ENCODE peak calls at places on chromosomes 2 and 18, in four cellular contexts. Z is neuronal stem cell, C is mesendoderm, K is HepG2. N is an unnamed sample.

GRCh38 chr2:117087565-117088291 is 726.8 kb upstream of the DDX18 start:
- DNase-seq in Z (peak; percentile 32), C (peak; percentile 64), K (no peak), N (peak; percentile 73)

GRCh38 chr2:128734521-128735295 is 416.0 kb upstream of the HS6ST1 start:
- DNase-seq in Z (no peak), C (peak; percentile 59), K (no peak), N (peak; percentile 75)

GRCh38 chr18:80196528-80197320 is 50.6 kb downstream of the PARD6G start:
- DNase-seq in Z (peak; percentile 32), C (peak; percentile 82), K (no peak), N (peak; percentile 67)

GRCh38 chr2:168336786-168337388 is 89.5 kb upstream of the STK39 start:
- DNase-seq in Z (no peak), C (peak; percentile 93), K (peak; percentile 69), N (peak; percentile 88)

GRCh38 chr2:241545113-241545512 is 13.4 kb upstream of the BOK start:
- DNase-seq in Z (no peak), C (no peak), K (no peak), N (peak; percentile 32)

GRCh38 chr2:70522627-70523026 is 31.0 kb downstream of the TGFA start:
- DNase-seq in Z (no peak), C (no peak), K (no peak), N (no peak)

GRCh38 chr18:49878567-49878966 is 65.2 kb upstream of the ACAA2 start:
- DNase-seq in Z (no peak), C (no peak), K (no peak), N (no peak)

GRCh38 chr2:199441759-199442158 is 16.0 kb downstream of the SATB2 start:
- DNase-seq in Z (no peak), C (no peak), K (no peak), N (peak; percentile 38)

GRCh38 chr2:73970850-73971471 is 13.7 kb upstream of the TET3 start:
- DNase-seq in Z (no peak), C (peak; percentile 18), K (peak; percentile 29), N (peak; percentile 62)

GRCh38 chr2:20050104-20050711 is 1.2 kb downstream of the LAPTM4A start:
- DNase-seq in Z (no peak), C (no peak), K (peak; percentile 18), N (no peak)

GRCh38 chr2:27811768-27812167 is 40.2 kb downstream of the MRPL33 start:
- DNase-seq in Z (no peak), C (no peak), K (no peak), N (no peak)

GRCh38 chr2:185187421-185187820 is 551.2 kb upstream of the FSIP2 start:
- DNase-seq in Z (no peak), C (no peak), K (no peak), N (no peak)

GRCh38 chr2:28956890-28957289 is 24.2 kb upstream of the TOGARAM2 start:
- DNase-seq in Z (no peak), C (peak; percentile 57), K (no peak), N (peak; percentile 71)

GRCh38 chr18:50310080-50310479 is 22.6 kb upstream of the CXXC1 start:
- DNase-seq in Z (no peak), C (no peak), K (no peak), N (no peak)

GRCh38 chr2:20643060-20643459 is 7.8 kb downstream of the HS1BP3 start:
- DNase-seq in Z (no peak), C (no peak), K (no peak), N (no peak)

GRCh38 chr18:56284319-56284718 is 354.1 kb downstream of the TXNL1 start:
- DNase-seq in Z (no peak), C (no peak), K (no peak), N (no peak)

GRCh38 chr2:119011162-119011909 is 69.3 kb downstream of the MARCO start:
- DNase-seq in Z (peak; percentile 59), C (peak; percentile 63), K (peak; percentile 33), N (peak; percentile 90)

GRCh38 chr2:196176142-196176738 is 4.9 kb upstream of the STK17B start:
- DNase-seq in Z (no peak), C (no peak), K (no peak), N (no peak)

GRCh38 chr18:77062518-77063003 is 70.0 kb downstream of the MBP start:
- DNase-seq in Z (no peak), C (peak; percentile 77), K (no peak), N (no peak)

GRCh38 chr2:27583390-27583915 is 611 bp downstream of the ZNF512 start:
- DNase-seq in Z (no peak), C (no peak), K (no peak), N (no peak)

GRCh38 chr18:74289946-74290478 is 1.8 kb downstream of the CYB5A start:
- DNase-seq in Z (no peak), C (no peak), K (no peak), N (no peak)

DNA sequence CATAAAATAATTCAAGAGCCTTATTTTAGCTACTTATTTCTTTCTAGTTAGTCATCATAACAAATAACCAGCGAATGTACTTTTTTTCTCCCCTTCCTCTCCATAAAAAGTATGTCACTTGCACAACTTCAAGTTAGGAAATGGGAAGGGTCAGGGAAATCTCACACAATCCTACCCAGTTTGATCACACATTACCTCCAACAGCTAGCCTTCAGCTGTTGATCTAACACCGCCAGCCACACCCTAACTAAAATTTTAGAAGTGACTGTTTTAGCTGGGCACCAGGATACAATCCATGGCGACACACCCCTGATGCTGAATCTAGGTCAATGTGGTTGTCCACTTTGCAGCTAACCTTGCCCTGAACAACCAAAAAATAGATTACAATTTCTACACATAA is 7.4 kb upstream of the COL3A1 start:
- DNase-seq in Z (no peak), C (no peak), K (no peak), N (no peak)
- H3K9ac ChIP-seq in Z (no peak overlapping the region), C (no peak overlapping the region), K (no peak overlapping the region), N (no peak overlapping the region)

GRCh38 chr2:866009-866680 is 84.5 kb upstream of the SNTG2 start:
- DNase-seq in Z (no peak), C (peak; percentile 62), K (no peak), N (peak; percentile 78)
- H3K9ac ChIP-seq in Z (no peak overlapping the region), C (no peak overlapping the region), K (no peak overlapping the region), N (no peak overlapping the region)

DNA sequence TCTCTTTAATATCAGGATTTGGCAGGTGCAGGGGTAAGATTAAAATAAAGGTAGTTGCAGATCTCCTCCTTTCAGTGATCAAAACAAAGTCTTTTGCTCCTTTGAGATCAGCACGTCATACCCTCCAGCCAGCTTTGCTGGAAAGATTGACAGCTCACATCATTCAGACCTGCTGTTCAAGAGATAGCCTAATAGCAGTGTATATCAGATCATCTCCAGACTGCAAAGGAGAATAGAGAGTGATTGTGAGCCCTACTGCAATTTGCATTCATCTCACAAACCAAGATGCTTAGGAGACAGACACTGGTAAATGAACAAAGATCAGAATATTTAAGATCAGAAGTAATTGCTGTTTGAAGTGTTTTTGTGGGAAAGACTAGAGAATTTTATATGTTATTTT is 135.8 kb upstream of the DSEL start:
- DNase-seq in Z (no peak), C (no peak), K (no peak), N (no peak)
- H3K9ac ChIP-seq in Z (no peak overlapping the region), C (no peak overlapping the region), K (no peak overlapping the region), N (no peak overlapping the region)

GRCh38 chr2:132795220-132795619 is 125.2 kb upstream of the LYPD1 start:
- DNase-seq in Z (no peak), C (no peak), K (no peak), N (no peak)

GRCh38 chr2:132793532-132793931 is 123.5 kb upstream of the LYPD1 start:
- DNase-seq in Z (no peak), C (no peak), K (no peak), N (no peak)

GRCh38 chr2:132798334-132798733 is 128.3 kb upstream of the LYPD1 start:
- DNase-seq in Z (no peak), C (no peak), K (no peak), N (no peak)

DNA sequence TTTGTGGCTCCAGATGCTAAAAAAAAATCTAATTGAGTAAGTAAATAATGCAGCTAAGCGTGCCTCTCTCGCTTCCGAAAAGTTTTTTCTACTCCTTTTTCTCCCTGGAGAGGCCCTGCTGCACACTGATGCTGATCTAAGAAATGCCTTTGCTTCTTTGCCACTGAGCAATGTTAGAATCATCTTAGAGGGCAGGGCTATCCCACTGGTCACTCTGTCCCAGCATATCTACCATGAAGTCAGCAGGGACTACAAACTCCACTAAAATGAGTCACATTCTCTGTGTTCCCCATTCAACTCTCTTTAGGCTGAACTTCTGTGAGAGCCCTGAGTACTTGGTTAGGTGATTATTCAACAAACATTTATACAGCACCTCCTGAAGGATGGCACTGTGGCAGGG is 127.5 kb upstream of the LYPD1 start:
- DNase-seq in Z (no peak), C (no peak), K (no peak), N (no peak)
- H3K9ac ChIP-seq in Z (no peak overlapping the region), C (no peak overlapping the region), K (no peak overlapping the region), N (no peak overlapping the region)

DNA sequence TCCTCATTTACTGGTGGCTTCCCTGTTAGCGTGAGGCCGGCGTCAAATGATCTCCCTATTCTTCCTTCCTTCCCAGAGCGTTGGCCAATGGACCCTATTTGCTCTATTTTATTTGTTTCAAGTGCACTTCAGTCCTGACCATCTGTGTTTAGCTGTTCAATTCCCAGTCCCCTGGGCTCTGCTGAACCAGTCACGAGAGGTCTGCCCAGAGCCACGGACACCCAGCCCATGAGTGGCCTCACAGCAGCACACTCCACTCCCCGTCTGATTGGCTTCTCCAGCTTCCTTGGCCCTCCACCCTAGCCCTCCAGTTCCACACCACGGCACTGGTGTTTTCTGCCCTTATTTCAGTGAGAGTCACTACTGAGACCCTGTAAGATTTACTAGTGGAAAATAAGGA is 86.8 kb downstream of the COL6A3 start:
- DNase-seq in Z (no peak), C (no peak), K (no peak), N (no peak)
- H3K9ac ChIP-seq in Z (no peak overlapping the region), C (no peak overlapping the region), K (no peak overlapping the region), N (no peak overlapping the region)

N was measured in endodermal cell.